ENCODE peak calls at places on chromosomes 16 and 17, in eight cellular contexts. O is A549, Q is brain microvascular endothelial cell, M is stomach, H is fibroblast of the aortic adventitia, Y is DND-41, E is neural progenitor cell, R is mammary epithelial cell. B is an unnamed sample.

GRCh38 chr16:76946879-76947278 is 244.1 kb upstream of the MON1B start:
- DNase-seq in Y (no peak), R (peak; percentile 71), Q (peak; percentile 67), O (peak; percentile 84), E (no peak), H (peak; percentile 86), M (no peak), B (peak; percentile 86)

GRCh38 chr17:9206160-9206988 is 185.1 kb downstream of the NTN1 start:
- DNase-seq in H (peak; percentile 5), Y (no peak), Q (no peak), R (no peak), E (peak; percentile 55), M (no peak), O (no peak), B (no peak)

GRCh38 chr17:7293131-7293557 is 1.3 kb downstream of the YBX2 start:
- DNase-seq in R (peak; percentile 70), E (no peak), M (no peak), O (no peak), Y (no peak), H (no peak), Q (no peak), B (peak; percentile 43)

GRCh38 chr16:78040396-78040795 is 18.0 kb downstream of the CLEC3A start:
- DNase-seq in R (no peak), M (no peak), Q (no peak), Y (no peak), O (no peak), E (no peak), H (no peak), B (no peak)

GRCh38 chr17:72421128-72422092 is 300.6 kb downstream of the SOX9 start:
- DNase-seq in R (peak; percentile 98), Q (peak; percentile 98), Y (peak; percentile 32), H (peak; percentile 87), O (peak; percentile 99), M (peak; percentile 71), E (no peak), B (peak; percentile 88)

GRCh38 chr17:81487487-81488275 is 24.9 kb downstream of the ACTG1 start:
- DNase-seq in M (peak; percentile 85), Y (peak; percentile 85), Q (no peak), H (peak; percentile 52), E (peak; percentile 92), R (peak; percentile 38), O (peak; percentile 98), B (peak; percentile 68)

GRCh38 chr17:37092041-37092440 is 143.3 kb downstream of the AATF start:
- DNase-seq in Y (no peak), R (peak; percentile 63), O (no peak), H (no peak), M (no peak), Q (no peak), E (no peak), B (no peak)

GRCh38 chr16:69064789-69065313 is 40.6 kb upstream of the HAS3 start:
- DNase-seq in Y (no peak), H (no peak), E (peak; percentile 33), O (no peak), R (no peak), M (no peak), Q (no peak), B (no peak)

GRCh38 chr16:25126820-25127232 is 15.3 kb downstream of the LCMT1 start:
- DNase-seq in H (peak; percentile 90), R (peak; percentile 93), M (no peak), Q (peak; percentile 78), Y (peak; percentile 32), O (peak; percentile 60), E (no peak), B (peak; percentile 84)

GRCh38 chr16:80324371-80324770 is 216.4 kb upstream of the DYNLRB2 start:
- DNase-seq in Q (no peak), M (no peak), E (peak; percentile 55), R (no peak), O (no peak), Y (no peak), H (no peak), B (no peak)

GRCh38 chr16:73058221-73058615 is 10.3 kb upstream of the ZFHX3 start:
- DNase-seq in H (peak; percentile 45), Q (no peak), Y (peak; percentile 64), R (peak; percentile 54), M (peak; percentile 62), O (no peak), E (no peak), B (peak; percentile 66)

GRCh38 chr16:52573365-52574104 is 26.6 kb upstream of the TOX3 start:
- DNase-seq in E (no peak), M (peak; percentile 57), Q (no peak), Y (no peak), R (no peak), H (no peak), O (peak; percentile 41), B (no peak)

GRCh38 chr16:22356930-22357634 is 17.3 kb downstream of the CDR2 start:
- DNase-seq in Y (no peak), O (no peak), M (no peak), Q (peak; percentile 51), H (peak; percentile 20), E (no peak), R (no peak), B (no peak)
- H3K4me3 ChIP-seq in Y (no peak overlapping the region), O (no peak overlapping the region), M (no peak overlapping the region), Q (no peak overlapping the region), H (no peak overlapping the region), E (no peak overlapping the region), R (no peak overlapping the region), B (no peak overlapping the region)

GRCh38 chr16:6891486-6891885 is 441.2 kb upstream of the RBFOX1 start:
- DNase-seq in H (no peak), R (no peak), Q (no peak), O (no peak), M (no peak), E (peak; percentile 44), Y (no peak), B (no peak)

GRCh38 chr16:6897910-6898475 is 434.7 kb upstream of the RBFOX1 start:
- DNase-seq in M (no peak), Y (no peak), Q (no peak), R (no peak), H (no peak), E (peak; percentile 46), O (no peak), B (no peak)

GRCh38 chr16:6888536-6888935 is 444.1 kb upstream of the RBFOX1 start:
- DNase-seq in H (no peak), E (no peak), Q (no peak), O (no peak), M (no peak), Y (no peak), R (no peak), B (no peak)

GRCh38 chr16:6889106-6889505 is 443.5 kb upstream of the RBFOX1 start:
- DNase-seq in H (no peak), M (no peak), Y (no peak), E (no peak), Q (no peak), O (no peak), R (no peak), B (no peak)

DNA sequence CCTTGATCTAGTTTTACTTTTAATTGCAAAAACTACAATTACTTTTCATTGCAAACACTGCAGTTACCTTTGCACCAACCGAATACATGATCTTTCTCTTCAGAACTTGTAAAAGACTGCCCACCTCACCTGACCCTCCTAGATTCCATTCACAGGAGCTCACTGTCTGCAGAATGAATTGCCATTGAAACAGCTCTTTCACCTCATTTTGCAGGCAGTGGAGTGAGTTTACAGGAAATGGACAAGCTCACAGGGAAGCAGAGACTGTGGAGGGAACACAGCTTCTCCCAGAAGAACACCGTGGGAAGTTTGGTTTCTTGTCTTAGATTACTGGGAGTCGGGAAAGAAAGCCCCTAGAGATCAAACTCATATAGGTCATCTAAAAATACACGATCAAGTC is 439.7 kb upstream of the RBFOX1 start:
- DNase-seq in O (no peak), H (no peak), Q (no peak), M (no peak), R (no peak), E (peak; percentile 18), Y (no peak), B (no peak)
- TF ChIP-seq CTCF in O (no peak), H (no peak), Q (no peak), M (no peak), R (no peak), E (no peak), Y (no peak), B (no peak)

GRCh38 chr17:48600244-48601098 is 4.3 kb downstream of the HOXB6 start:
- DNase-seq in H (no peak), R (no peak), E (no peak), O (no peak), Y (no peak), Q (no peak), M (no peak), B (no peak)
- H3K4me3 ChIP-seq in H (no peak overlapping the region), R (no peak overlapping the region), E (no peak overlapping the region), O (no peak overlapping the region), Y (no peak overlapping the region), Q (no peak overlapping the region), M (no peak overlapping the region), B (no peak overlapping the region)

DNA sequence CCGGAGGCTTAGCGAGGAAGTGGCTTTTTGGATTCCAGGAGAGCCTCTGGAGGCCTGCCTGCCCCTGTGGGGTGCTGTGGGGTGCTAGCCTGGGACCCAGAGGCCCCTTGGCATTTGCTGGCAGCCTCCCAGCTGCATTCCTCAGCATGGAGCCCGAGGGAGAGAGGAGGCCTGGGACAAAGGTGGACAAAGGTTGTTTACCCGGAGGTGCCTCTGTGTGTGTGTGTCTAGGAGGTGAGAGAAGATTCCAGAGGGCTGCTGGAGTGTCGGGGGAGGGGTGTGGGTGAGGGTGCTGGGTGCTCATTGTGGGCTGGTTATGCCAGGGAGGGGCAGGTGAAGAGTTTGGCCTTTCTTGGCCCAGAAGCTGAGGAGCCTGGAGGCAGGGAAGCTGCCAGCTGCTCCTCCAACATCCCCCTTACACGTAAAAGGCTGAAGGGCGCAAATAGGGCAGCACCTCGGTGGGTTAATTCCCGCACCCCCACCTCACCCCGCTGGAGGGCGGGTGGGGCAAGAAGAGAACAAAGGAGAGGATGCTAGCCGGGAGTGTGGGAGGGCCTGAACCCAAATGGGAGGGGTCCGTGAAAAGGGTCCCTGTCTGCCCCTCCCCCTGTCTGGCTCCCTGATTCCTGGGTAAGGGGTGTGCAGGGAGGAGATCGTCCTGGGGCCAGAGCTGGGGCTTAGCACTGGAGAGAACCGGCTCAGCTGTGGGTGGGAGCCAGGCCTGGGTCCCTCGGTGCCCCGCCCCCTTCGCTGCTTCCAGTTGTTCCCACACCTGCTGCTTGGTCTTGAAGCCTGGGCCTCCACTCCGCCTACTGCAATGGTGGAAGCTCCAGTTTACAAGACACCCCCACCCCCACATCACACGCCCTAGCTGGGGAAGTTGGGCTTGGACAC is 9.9 kb downstream of the HEXIM2 start:
- DNase-seq in O (peak; percentile 84), M (peak; percentile 27), Y (peak; percentile 43), H (no peak), Q (no peak), E (peak; percentile 79), R (peak; percentile 84), B (no peak)
- TF ChIP-seq CTCF in O (no peak), M (no peak), Y (no peak), H (no peak), Q (no peak), E (no peak), R (no peak), B (no peak)

GRCh38 chr17:32491371-32492280 is 4.8 kb downstream of the CDK5R1 start:
- DNase-seq in O (no peak), E (no peak), Y (no peak), R (no peak), Q (no peak), M (no peak), H (no peak), B (no peak)
- H3K4me3 ChIP-seq in O (no peak overlapping the region), E (no peak overlapping the region), Y (no peak overlapping the region), R (no peak overlapping the region), Q (no peak overlapping the region), M (no peak overlapping the region), H (no peak overlapping the region), B (no peak overlapping the region)